ENCODE peak calls at places on chromosomes 12 and 14, in five cellular contexts. Y is HepG2, O is GM12878, L is K562, R is H1. Z is an unnamed sample.

GRCh38 chr14:100898935-100899840 is 4.3 kb downstream of the RTL1 start:
- DNase-seq in Y (no peak), O (no peak), L (no peak), R (no peak), Z (no peak)

GRCh38 chr12:92650228-92650822 is 52.5 kb upstream of the PLEKHG7 start:
- DNase-seq in Y (no peak), O (no peak), L (no peak), R (no peak), Z (no peak)

GRCh38 chr14:106209745-106210144 is 683.4 kb downstream of the TMEM121 start:
- DNase-seq in Y (no peak), O (no peak), L (no peak), R (no peak), Z (no peak)

GRCh38 chr12:85089792-85090191 is 53.6 kb downstream of the LRRIQ1 start:
- DNase-seq in Y (no peak), O (no peak), L (no peak), R (no peak), Z (no peak)

GRCh38 chr12:103665971-103666370 is 78.9 kb downstream of the STAB2 start:
- DNase-seq in Y (no peak), O (no peak), L (no peak), R (no peak), Z (no peak)

GRCh38 chr14:104283197-104284106 is 145.1 kb downstream of the KIF26A start:
- DNase-seq in Y (no peak), O (no peak), L (no peak), R (no peak), Z (no peak)

GRCh38 chr12:54019111-54019811 is 9.0 kb upstream of the HOXC6 start:
- DNase-seq in Y (no peak), O (no peak), L (peak; percentile 45), R (no peak), Z (no peak)

GRCh38 chr14:73249108-73249507 is 11.8 kb downstream of the PAPLN start:
- DNase-seq in Y (no peak), O (no peak), L (no peak), R (no peak), Z (no peak)

GRCh38 chr14:73452341-73453191 is 5.8 kb downstream of the NUMB start:
- DNase-seq in Y (no peak), O (no peak), L (no peak), R (no peak), Z (no peak)

GRCh38 chr12:19190292-19191031 is 60.9 kb downstream of the PLEKHA5 start:
- DNase-seq in Y (no peak), O (no peak), L (no peak), R (no peak), Z (no peak)

GRCh38 chr14:77184396-77185092 is 2.9 kb downstream of the TMEM63C start:
- DNase-seq in Y (no peak), O (no peak), L (no peak), R (no peak), Z (no peak)

GRCh38 chr14:61213116-61213720 is 67.9 kb downstream of the TMEM30B start:
- DNase-seq in Y (no peak), O (no peak), L (no peak), R (no peak), Z (no peak)

GRCh38 chr12:124915249-124916236 is 1.1 kb upstream of the UBC start:
- DNase-seq in Y (peak; percentile 51), O (no peak), L (no peak), R (no peak), Z (no peak)

GRCh38 chr14:85731198-85731597 is 201.3 kb downstream of the FLRT2 start:
- DNase-seq in Y (no peak), O (no peak), L (no peak), R (no peak), Z (no peak)

GRCh38 chr14:63175531-63175930 is 28.7 kb upstream of the RHOJ start:
- DNase-seq in Y (no peak), O (no peak), L (no peak), R (no peak), Z (no peak)

GRCh38 chr12:45268672-45269406 is 52.9 kb downstream of the ANO6 start:
- DNase-seq in Y (peak; percentile 31), O (no peak), L (peak; percentile 17), R (no peak), Z (peak; percentile 56)

GRCh38 chr14:104895786-104896642 is 28.7 kb upstream of the PLD4 start:
- DNase-seq in Y (no peak), O (no peak), L (no peak), R (no peak), Z (no peak)

GRCh38 chr14:70782361-70782760 is 27.0 kb downstream of the MAP3K9 start:
- DNase-seq in Y (no peak), O (no peak), L (no peak), R (no peak), Z (no peak)
- TF ChIP-seq SP1 in Y (no peak), O (no peak), L (no peak), R (no peak), Z (no peak)

GRCh38 chr12:60644076-60644475 is 1048.2 kb downstream of the SLC16A7 start:
- DNase-seq in Y (no peak), O (no peak), L (no peak), R (no peak), Z (no peak)
- TF ChIP-seq CEBPB in Y (no peak), O (no peak), L (no peak), R (no peak), Z (no peak)

GRCh38 chr12:49903700-49904423 is at the start of gene FAIM2:
- DNase-seq in Y (no peak), O (no peak), L (peak; percentile 72), R (no peak), Z (no peak)
- TF ChIP-seq SP1 in Y (no peak), O (no peak), L (no peak), R (no peak), Z (no peak)

GRCh38 chr12:69071091-69071370 is 138.1 kb upstream of the CPM start:
- DNase-seq in Y (no peak), O (no peak), L (no peak), R (no peak), Z (no peak)
- TF ChIP-seq CEBPB in Y (no peak), O (no peak), L (no peak), R (no peak), Z (no peak)